ENCODE peak calls at places on chromosomes 11 and 22, in seven cellular contexts. L, Y, E, X, Q, K and O are unnamed samples.

GRCh38 chr11:94768602-94769511 is 701 bp downstream of the AMOTL1 start:
- DNase-seq in L (peak; percentile 55), Y (no peak), E (no peak), X (no peak), Q (peak; percentile 26), K (peak; percentile 18), O (no peak)

GRCh38 chr22:46055176-46055850 is 78.4 kb upstream of the WNT7B start:
- DNase-seq in L (peak; percentile 63), Y (no peak), E (no peak), X (no peak), Q (no peak), K (no peak), O (no peak)

GRCh38 chr11:79237676-79238075 is 203.2 kb downstream of the TENM4 start:
- DNase-seq in L (no peak), Y (no peak), E (no peak), X (no peak), Q (no peak), K (no peak), O (no peak)

GRCh38 chr11:437228-437870 is 4.5 kb downstream of the ANO9 start:
- DNase-seq in L (no peak), Y (no peak), E (no peak), X (no peak), Q (no peak), K (no peak), O (no peak)

GRCh38 chr22:37404126-37404525 is 23.2 kb downstream of the ELFN2 start:
- DNase-seq in L (no peak), Y (no peak), E (no peak), X (no peak), Q (no peak), K (no peak), O (no peak)

GRCh38 chr11:35144103-35144741 is 5.3 kb downstream of the CD44 start:
- DNase-seq in L (no peak), Y (peak; percentile 83), E (no peak), X (no peak), Q (no peak), K (peak; percentile 72), O (peak; percentile 85)

GRCh38 chr11:64837887-64838351 is 6.5 kb downstream of the CDC42BPG start:
- DNase-seq in L (no peak), Y (no peak), E (no peak), X (no peak), Q (no peak), K (no peak), O (no peak)

GRCh38 chr11:24086921-24087320 is 409.9 kb upstream of the LUZP2 start:
- DNase-seq in L (no peak), Y (no peak), E (no peak), X (no peak), Q (no peak), K (no peak), O (no peak)

GRCh38 chr22:36160499-36160942 is at the start of gene APOL3:
- DNase-seq in L (peak; percentile 86), Y (peak; percentile 76), E (no peak), X (no peak), Q (no peak), K (peak; percentile 58), O (peak; percentile 67)

GRCh38 chr22:26464312-26464711 is 19.3 kb downstream of the HPS4 start:
- DNase-seq in L (peak; percentile 22), Y (no peak), E (no peak), X (no peak), Q (no peak), K (no peak), O (no peak)

GRCh38 chr11:3796346-3796745 is 1.0 kb downstream of the NUP98 start:
- DNase-seq in L (no peak), Y (no peak), E (no peak), X (no peak), Q (no peak), K (no peak), O (no peak)

GRCh38 chr11:129417458-129417857 is 41.8 kb downstream of the BARX2 start:
- DNase-seq in L (no peak), Y (no peak), E (no peak), X (no peak), Q (no peak), K (no peak), O (no peak)